ENCODE peak calls at places on chromosomes 13 and 19, in seven cellular contexts. One of them, this sample, is unnamed.
A peak's percentile ranks its signal among the peaks of the same experiment; 100 is the strongest.

GRCh38 chr13:95226932-95227718 is 74.1 kb downstream of the ABCC4 start:
- DNase-seq in tibial nerve: no peak
- DNase-seq in A549: no peak
- DNase-seq in transverse colon: no peak
- DNase-seq in Panc1: no peak
- DNase-seq in cardiac muscle cell: no peak
- DNase-seq in kidney: no peak
- DNase-seq in this sample: no peak

GRCh38 chr13:37068962-37069361 is 9.5 kb upstream of the SUPT20H start:
- DNase-seq in kidney: no peak
- DNase-seq in tibial nerve: no peak
- DNase-seq in A549: peak; percentile 4
- DNase-seq in transverse colon: no peak
- DNase-seq in cardiac muscle cell: peak; percentile 34
- DNase-seq in Panc1: no peak
- DNase-seq in this sample: no peak

GRCh38 chr13:48000559-48001126 is 430 bp downstream of the SUCLA2 start:
- DNase-seq in cardiac muscle cell: no peak
- DNase-seq in A549: peak; percentile 7
- DNase-seq in Panc1: no peak
- DNase-seq in tibial nerve: no peak
- DNase-seq in kidney: peak; percentile 81
- DNase-seq in transverse colon: peak; percentile 26
- DNase-seq in this sample: no peak

GRCh38 chr13:49890376-49890775 is 45.8 kb downstream of the SPRYD7 start:
- DNase-seq in cardiac muscle cell: no peak
- DNase-seq in A549: no peak
- DNase-seq in tibial nerve: no peak
- DNase-seq in transverse colon: no peak
- DNase-seq in Panc1: no peak
- DNase-seq in kidney: no peak
- DNase-seq in this sample: no peak

GRCh38 chr13:31427151-31427867 is 227.5 kb downstream of the B3GLCT start:
- DNase-seq in tibial nerve: no peak
- DNase-seq in A549: no peak
- DNase-seq in Panc1: no peak
- DNase-seq in transverse colon: no peak
- DNase-seq in cardiac muscle cell: no peak
- DNase-seq in kidney: no peak
- DNase-seq in this sample: no peak

GRCh38 chr13:79678100-79678499 is 197.1 kb downstream of the NDFIP2 start:
- DNase-seq in tibial nerve: no peak
- DNase-seq in A549: no peak
- DNase-seq in transverse colon: no peak
- DNase-seq in Panc1: no peak
- DNase-seq in kidney: no peak
- DNase-seq in cardiac muscle cell: peak; percentile 23
- DNase-seq in this sample: no peak

GRCh38 chr13:26585136-26585535 is 27.7 kb downstream of the WASF3 start:
- DNase-seq in kidney: no peak
- DNase-seq in A549: no peak
- DNase-seq in transverse colon: no peak
- DNase-seq in Panc1: no peak
- DNase-seq in cardiac muscle cell: no peak
- DNase-seq in tibial nerve: no peak
- DNase-seq in this sample: no peak

GRCh38 chr13:45595968-45596367 is 19.6 kb downstream of the ERICH6B start:
- DNase-seq in Panc1: no peak
- DNase-seq in kidney: no peak
- DNase-seq in A549: no peak
- DNase-seq in transverse colon: no peak
- DNase-seq in tibial nerve: no peak
- DNase-seq in cardiac muscle cell: peak; percentile 14
- DNase-seq in this sample: no peak

GRCh38 chr19:34808566-34808965 is 35.6 kb upstream of the ZNF599 start:
- DNase-seq in cardiac muscle cell: peak; percentile 73
- DNase-seq in tibial nerve: no peak
- DNase-seq in kidney: no peak
- DNase-seq in transverse colon: no peak
- DNase-seq in Panc1: no peak
- DNase-seq in A549: no peak
- DNase-seq in this sample: no peak

GRCh38 chr13:73096173-73097117 is 37.6 kb downstream of the KLF5 start:
- DNase-seq in transverse colon: no peak
- DNase-seq in A549: peak; percentile 45
- DNase-seq in kidney: peak; percentile 75
- DNase-seq in Panc1: no peak
- DNase-seq in cardiac muscle cell: no peak
- DNase-seq in tibial nerve: no peak
- DNase-seq in this sample: no peak

GRCh38 chr13:29920018-29920643 is 69.7 kb upstream of the UBL3 start:
- DNase-seq in transverse colon: no peak
- DNase-seq in tibial nerve: no peak
- DNase-seq in kidney: no peak
- DNase-seq in Panc1: no peak
- DNase-seq in A549: no peak
- DNase-seq in cardiac muscle cell: no peak
- DNase-seq in this sample: no peak

GRCh38 chr19:13764101-13764807 is at the start of gene MRI1:
- DNase-seq in A549: peak; percentile 40
- DNase-seq in kidney: peak; percentile 93
- DNase-seq in Panc1: no peak
- DNase-seq in transverse colon: peak; percentile 83
- DNase-seq in tibial nerve: peak; percentile 64
- DNase-seq in cardiac muscle cell: peak; percentile 82
- DNase-seq in this sample: peak; percentile 29

GRCh38 chr13:59447846-59448620 is 715.7 kb downstream of the DIAPH3 start:
- DNase-seq in kidney: no peak
- DNase-seq in cardiac muscle cell: peak; percentile 89
- DNase-seq in Panc1: no peak
- DNase-seq in tibial nerve: no peak
- DNase-seq in A549: no peak
- DNase-seq in transverse colon: no peak
- DNase-seq in this sample: no peak

GRCh38 chr13:21039097-21039800 is 22.1 kb downstream of the LATS2 start:
- DNase-seq in kidney: no peak
- DNase-seq in transverse colon: no peak
- DNase-seq in Panc1: no peak
- DNase-seq in tibial nerve: no peak
- DNase-seq in cardiac muscle cell: peak; percentile 30
- DNase-seq in A549: no peak
- DNase-seq in this sample: no peak

GRCh38 chr19:30694156-30694555 is 322.0 kb downstream of the ZNF536 start:
- DNase-seq in transverse colon: no peak
- DNase-seq in Panc1: no peak
- DNase-seq in cardiac muscle cell: no peak
- DNase-seq in tibial nerve: no peak
- DNase-seq in A549: no peak
- DNase-seq in kidney: no peak
- DNase-seq in this sample: no peak

GRCh38 chr13:36074659-36075058 is 56.5 kb downstream of the DCLK1 start:
- DNase-seq in A549: no peak
- DNase-seq in Panc1: no peak
- DNase-seq in transverse colon: no peak
- DNase-seq in kidney: no peak
- DNase-seq in cardiac muscle cell: peak; percentile 30
- DNase-seq in tibial nerve: no peak
- DNase-seq in this sample: no peak

GRCh38 chr13:87537946-87538345 is 133.2 kb upstream of the SLITRK5 start:
- DNase-seq in cardiac muscle cell: no peak
- DNase-seq in A549: no peak
- DNase-seq in transverse colon: no peak
- DNase-seq in Panc1: no peak
- DNase-seq in tibial nerve: no peak
- DNase-seq in kidney: no peak
- DNase-seq in this sample: no peak

GRCh38 chr13:35648109-35648508 is 171.6 kb upstream of the MAB21L1 start:
- DNase-seq in Panc1: no peak
- DNase-seq in kidney: no peak
- DNase-seq in cardiac muscle cell: no peak
- DNase-seq in transverse colon: no peak
- DNase-seq in tibial nerve: no peak
- DNase-seq in A549: no peak
- DNase-seq in this sample: no peak

GRCh38 chr13:98664047-98664446 is 87.1 kb upstream of the STK24 start:
- DNase-seq in transverse colon: no peak
- DNase-seq in tibial nerve: no peak
- DNase-seq in Panc1: peak; percentile 5
- DNase-seq in A549: no peak
- DNase-seq in cardiac muscle cell: peak; percentile 21
- DNase-seq in kidney: no peak
- DNase-seq in this sample: no peak

GRCh38 chr19:47230122-47230920 is 678 bp downstream of the BBC3 start:
- DNase-seq in transverse colon: peak; percentile 82
- DNase-seq in tibial nerve: peak; percentile 61
- DNase-seq in cardiac muscle cell: peak; percentile 51
- DNase-seq in kidney: peak; percentile 89
- DNase-seq in Panc1: no peak
- DNase-seq in A549: peak; percentile 59
- DNase-seq in this sample: no peak

GRCh38 chr13:50998326-50998725 is 88.7 kb downstream of the RNASEH2B start:
- DNase-seq in tibial nerve: no peak
- DNase-seq in Panc1: no peak
- DNase-seq in A549: no peak
- DNase-seq in cardiac muscle cell: no peak
- DNase-seq in transverse colon: no peak
- DNase-seq in kidney: no peak
- DNase-seq in this sample: no peak

GRCh38 chr13:77477299-77477848 is 58.1 kb upstream of the SCEL start:
- DNase-seq in tibial nerve: no peak
- DNase-seq in cardiac muscle cell: no peak
- DNase-seq in kidney: no peak
- DNase-seq in A549: no peak
- DNase-seq in Panc1: no peak
- DNase-seq in transverse colon: no peak
- DNase-seq in this sample: no peak

GRCh38 chr13:77478645-77478997 is 56.9 kb upstream of the SCEL start:
- DNase-seq in cardiac muscle cell: no peak
- DNase-seq in kidney: no peak
- DNase-seq in Panc1: no peak
- DNase-seq in tibial nerve: no peak
- DNase-seq in A549: no peak
- DNase-seq in transverse colon: no peak
- DNase-seq in this sample: no peak

GRCh38 chr13:77479326-77479725 is 56.2 kb upstream of the SCEL start:
- DNase-seq in kidney: no peak
- DNase-seq in tibial nerve: no peak
- DNase-seq in cardiac muscle cell: no peak
- DNase-seq in transverse colon: no peak
- DNase-seq in A549: no peak
- DNase-seq in Panc1: no peak
- DNase-seq in this sample: no peak

GRCh38 chr13:77476456-77476855 is 59.0 kb upstream of the SCEL start:
- DNase-seq in tibial nerve: no peak
- DNase-seq in Panc1: no peak
- DNase-seq in A549: no peak
- DNase-seq in cardiac muscle cell: no peak
- DNase-seq in transverse colon: no peak
- DNase-seq in kidney: no peak
- DNase-seq in this sample: no peak

GRCh38 chr13:77475345-77476084 is 60.0 kb upstream of the SCEL start:
- DNase-seq in transverse colon: no peak
- DNase-seq in tibial nerve: no peak
- DNase-seq in Panc1: no peak
- DNase-seq in kidney: peak; percentile 68
- DNase-seq in cardiac muscle cell: no peak
- DNase-seq in A549: no peak
- DNase-seq in this sample: no peak
- H3K4me3 ChIP-seq in transverse colon: no peak overlapping the region
- H3K4me3 ChIP-seq in tibial nerve: no peak overlapping the region
- H3K4me3 ChIP-seq in Panc1: no peak overlapping the region
- H3K4me3 ChIP-seq in kidney: no peak overlapping the region
- H3K4me3 ChIP-seq in cardiac muscle cell: no peak overlapping the region
- H3K4me3 ChIP-seq in A549: no peak overlapping the region
- H3K4me3 ChIP-seq in this sample: no peak overlapping the region

GRCh38 chr19:5961969-5962945 is 15.7 kb downstream of the RANBP3 start:
- DNase-seq in A549: no peak
- DNase-seq in Panc1: no peak
- DNase-seq in cardiac muscle cell: peak; percentile 62
- DNase-seq in transverse colon: peak; percentile 75
- DNase-seq in tibial nerve: peak; percentile 26
- DNase-seq in kidney: peak; percentile 75
- DNase-seq in this sample: no peak
- H3K4me1 ChIP-seq in A549: peaks cover 6% of the 10 kb centered on the region
- H3K4me1 ChIP-seq in Panc1: peaks cover 7% of the 10 kb centered on the region
- H3K4me1 ChIP-seq in cardiac muscle cell: peaks cover 75% of the 10 kb centered on the region
- H3K4me1 ChIP-seq in transverse colon: peaks cover 58% of the 10 kb centered on the region
- H3K4me1 ChIP-seq in tibial nerve: peaks cover 72% of the 10 kb centered on the region
- H3K4me1 ChIP-seq in kidney: peaks cover 48% of the 10 kb centered on the region
- H3K4me1 ChIP-seq in this sample: peaks cover 22% of the 10 kb centered on the region

GRCh38 chr19:2923510-2923909 is 21.3 kb downstream of the ZNF77 start:
- DNase-seq in A549: no peak
- DNase-seq in transverse colon: no peak
- DNase-seq in cardiac muscle cell: peak; percentile 49
- DNase-seq in kidney: no peak
- DNase-seq in tibial nerve: no peak
- DNase-seq in Panc1: no peak
- DNase-seq in this sample: no peak

GRCh38 chr19:2917275-2918184 is 16.8 kb downstream of the ZNF57 start:
- DNase-seq in tibial nerve: no peak
- DNase-seq in Panc1: no peak
- DNase-seq in cardiac muscle cell: no peak
- DNase-seq in kidney: no peak
- DNase-seq in transverse colon: no peak
- DNase-seq in A549: no peak
- DNase-seq in this sample: no peak

GRCh38 chr19:2927032-2927430 is 17.7 kb downstream of the ZNF77 start:
- DNase-seq in A549: no peak
- DNase-seq in Panc1: no peak
- DNase-seq in cardiac muscle cell: no peak
- DNase-seq in tibial nerve: no peak
- DNase-seq in kidney: no peak
- DNase-seq in transverse colon: no peak
- DNase-seq in this sample: no peak

GRCh38 chr19:2926341-2927031 is 18.3 kb downstream of the ZNF77 start:
- DNase-seq in transverse colon: no peak
- DNase-seq in kidney: no peak
- DNase-seq in A549: no peak
- DNase-seq in Panc1: no peak
- DNase-seq in tibial nerve: no peak
- DNase-seq in cardiac muscle cell: no peak
- DNase-seq in this sample: no peak

GRCh38 chr19:2922987-2923386 is 21.8 kb downstream of the ZNF77 start:
- DNase-seq in transverse colon: no peak
- DNase-seq in Panc1: no peak
- DNase-seq in kidney: no peak
- DNase-seq in A549: no peak
- DNase-seq in tibial nerve: no peak
- DNase-seq in cardiac muscle cell: no peak
- DNase-seq in this sample: no peak
- TF ChIP-seq CTCF in transverse colon: peak; percentile 27
- TF ChIP-seq CTCF in Panc1: no peak
- TF ChIP-seq CTCF in kidney: no peak
- TF ChIP-seq CTCF in A549: no peak
- TF ChIP-seq CTCF in tibial nerve: no peak
- TF ChIP-seq CTCF in cardiac muscle cell: no peak
- TF ChIP-seq CTCF in this sample: no peak

DNA sequence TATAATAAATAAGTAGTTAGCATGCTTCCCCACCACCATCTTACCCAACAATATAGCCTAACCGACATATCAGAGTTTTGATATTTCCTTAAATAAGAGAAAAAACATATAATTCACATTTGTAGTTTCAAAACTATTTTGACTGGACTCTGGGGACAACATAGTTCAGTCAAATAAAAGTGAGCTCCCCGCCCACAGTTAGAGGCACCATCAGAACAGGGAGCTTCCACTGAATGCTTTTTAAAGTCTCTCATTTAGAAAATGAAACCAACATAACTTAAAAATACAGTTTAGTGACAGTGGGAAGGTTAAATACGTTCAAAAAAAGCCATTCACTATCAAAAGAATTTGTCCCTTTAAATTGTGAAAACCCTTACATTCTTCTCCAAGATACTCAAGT is 92.8 kb downstream of the EPSTI1 start:
- DNase-seq in Panc1: no peak
- DNase-seq in transverse colon: no peak
- DNase-seq in tibial nerve: no peak
- DNase-seq in A549: no peak
- DNase-seq in cardiac muscle cell: no peak
- DNase-seq in kidney: no peak
- DNase-seq in this sample: no peak
- H3K4me3 ChIP-seq in Panc1: no peak overlapping the region
- H3K4me3 ChIP-seq in transverse colon: no peak overlapping the region
- H3K4me3 ChIP-seq in tibial nerve: no peak overlapping the region
- H3K4me3 ChIP-seq in A549: no peak overlapping the region
- H3K4me3 ChIP-seq in cardiac muscle cell: no peak overlapping the region
- H3K4me3 ChIP-seq in kidney: no peak overlapping the region
- H3K4me3 ChIP-seq in this sample: no peak overlapping the region